ENCODE peak calls at places on chromosomes 2 and 18, in ten cellular contexts. Z is right atrium auricular region, S is fibroblast of the aortic adventitia, A is esophagus muscularis mucosa, H is neural progenitor cell, O is brain microvascular endothelial cell, E is AG04450, B is pancreas, P is RWPE1, F is left ventricle myocardium inferior. W is an unnamed sample.

GRCh38 chr2:205188516-205189138 is 493.7 kb upstream of the NRP2 start:
- DNase-seq in B (peak), O (peak), A (no peak), Z (peak), E (peak), S (peak), H (peak), P (no peak), F (peak), W (no peak)

GRCh38 chr2:212284166-212284565 is 254.4 kb downstream of the ERBB4 start:
- DNase-seq in S (no peak), O (no peak), B (no peak), H (peak), A (no peak), Z (no peak), P (no peak), F (no peak), E (no peak), W (no peak)

GRCh38 chr2:222844323-222844722 is 16.5 kb upstream of the ACSL3 start:
- DNase-seq in F (no peak), H (no peak), S (peak), B (no peak), A (no peak), Z (no peak), P (peak), O (peak), E (peak), W (no peak)

GRCh38 chr2:1937066-1937465 is 192.8 kb upstream of the PXDN start:
- DNase-seq in P (no peak), B (no peak), S (no peak), H (no peak), O (no peak), F (no peak), A (no peak), E (no peak), Z (peak), W (no peak)

GRCh38 chr18:25077933-25078707 is 273.8 kb downstream of the ZNF521 start:
- DNase-seq in O (no peak), Z (no peak), H (peak), A (no peak), S (no peak), P (no peak), B (no peak), F (no peak), E (no peak), W (no peak)

GRCh38 chr18:34971313-34971712 is 69.9 kb upstream of the MAPRE2 start:
- DNase-seq in Z (no peak), A (no peak), O (peak), B (no peak), P (peak), F (no peak), E (no peak), H (no peak), S (no peak), W (no peak)

GRCh38 chr2:131105950-131106801 is 1.0 kb downstream of the PLEKHB2 start:
- DNase-seq in P (peak), A (no peak), H (peak), O (peak), B (peak), E (no peak), Z (peak), S (peak), F (no peak), W (no peak)

GRCh38 chr2:234747833-234748559 is 203.8 kb upstream of the SH3BP4 start:
- DNase-seq in E (no peak), B (no peak), P (no peak), F (no peak), H (no peak), Z (no peak), A (peak), O (no peak), S (no peak), W (no peak)

GRCh38 chr2:234496835-234497591 is at the start of gene ARL4C:
- DNase-seq in E (no peak), F (peak), O (peak), P (peak), B (peak), Z (no peak), A (no peak), S (peak), H (peak), W (peak)

GRCh38 chr2:179355881-179356280 is 91.2 kb upstream of the SESTD1 start:
- DNase-seq in B (no peak), O (no peak), F (no peak), A (no peak), S (peak), P (no peak), H (no peak), Z (no peak), E (no peak), W (no peak)

GRCh38 chr2:130724455-130724854 is 4.4 kb upstream of the GPR148 start:
- DNase-seq in Z (no peak), S (no peak), P (no peak), B (no peak), O (no peak), H (no peak), E (no peak), A (peak), F (no peak), W (no peak)

GRCh38 chr2:99066075-99066557 is 75.4 kb upstream of the C2orf15 start:
- DNase-seq in S (peak), E (peak), F (no peak), P (peak), Z (no peak), B (peak), O (peak), A (no peak), H (peak), W (no peak)

GRCh38 chr18:13264986-13265900 is 46.7 kb downstream of the LDLRAD4 start:
- DNase-seq in S (no peak), H (no peak), E (no peak), A (no peak), P (no peak), Z (peak), F (no peak), B (no peak), O (no peak), W (peak)

GRCh38 chr2:223285505-223286265 is 233.7 kb downstream of the KCNE4 start:
- DNase-seq in E (no peak), Z (no peak), A (no peak), F (no peak), O (no peak), H (no peak), P (no peak), S (no peak), B (no peak), W (no peak)

GRCh38 chr2:216362730-216363129 is 9.6 kb downstream of the MARCHF4 start:
- DNase-seq in S (peak), E (peak), P (peak), O (peak), Z (no peak), H (no peak), A (no peak), F (no peak), B (peak), W (no peak)

GRCh38 chr18:45688834-45689233 is 35.1 kb upstream of the SLC14A1 start:
- DNase-seq in H (no peak), F (no peak), B (no peak), P (no peak), Z (no peak), S (no peak), O (peak), A (no peak), E (no peak), W (no peak)

GRCh38 chr2:188695953-188696352 is 278.2 kb upstream of the COL3A1 start:
- DNase-seq in O (peak), H (no peak), S (peak), Z (no peak), F (no peak), E (peak), A (no peak), B (no peak), P (no peak), W (no peak)

GRCh38 chr2:100906131-100906530 is 86.2 kb downstream of the NPAS2 start:
- DNase-seq in H (no peak), O (no peak), F (no peak), Z (no peak), A (no peak), P (no peak), B (no peak), S (no peak), E (no peak), W (no peak)

GRCh38 chr2:100900156-100900795 is 80.3 kb downstream of the NPAS2 start:
- DNase-seq in S (no peak), O (no peak), E (no peak), P (no peak), Z (no peak), F (no peak), B (no peak), A (no peak), H (no peak), W (no peak)

GRCh38 chr2:100905132-100905805 is 85.3 kb downstream of the NPAS2 start:
- DNase-seq in H (no peak), S (no peak), B (no peak), F (no peak), O (no peak), Z (no peak), P (no peak), E (no peak), A (no peak), W (no peak)

GRCh38 chr2:100903534-100904258 is 83.8 kb downstream of the NPAS2 start:
- DNase-seq in F (no peak), O (no peak), P (peak), E (no peak), B (no peak), S (no peak), Z (peak), H (peak), A (no peak), W (no peak)

GRCh38 chr2:100902833-100903405 is 83.0 kb downstream of the NPAS2 start:
- DNase-seq in O (peak), S (peak), F (no peak), H (no peak), E (peak), A (no peak), B (no peak), Z (peak), P (peak), W (peak)
- TF ChIP-seq CTCF in O (peak), S (peak), F (no peak), H (no peak), E (peak), A (no peak), B (no peak), Z (no peak), P (no peak), W (peak)

DNA sequence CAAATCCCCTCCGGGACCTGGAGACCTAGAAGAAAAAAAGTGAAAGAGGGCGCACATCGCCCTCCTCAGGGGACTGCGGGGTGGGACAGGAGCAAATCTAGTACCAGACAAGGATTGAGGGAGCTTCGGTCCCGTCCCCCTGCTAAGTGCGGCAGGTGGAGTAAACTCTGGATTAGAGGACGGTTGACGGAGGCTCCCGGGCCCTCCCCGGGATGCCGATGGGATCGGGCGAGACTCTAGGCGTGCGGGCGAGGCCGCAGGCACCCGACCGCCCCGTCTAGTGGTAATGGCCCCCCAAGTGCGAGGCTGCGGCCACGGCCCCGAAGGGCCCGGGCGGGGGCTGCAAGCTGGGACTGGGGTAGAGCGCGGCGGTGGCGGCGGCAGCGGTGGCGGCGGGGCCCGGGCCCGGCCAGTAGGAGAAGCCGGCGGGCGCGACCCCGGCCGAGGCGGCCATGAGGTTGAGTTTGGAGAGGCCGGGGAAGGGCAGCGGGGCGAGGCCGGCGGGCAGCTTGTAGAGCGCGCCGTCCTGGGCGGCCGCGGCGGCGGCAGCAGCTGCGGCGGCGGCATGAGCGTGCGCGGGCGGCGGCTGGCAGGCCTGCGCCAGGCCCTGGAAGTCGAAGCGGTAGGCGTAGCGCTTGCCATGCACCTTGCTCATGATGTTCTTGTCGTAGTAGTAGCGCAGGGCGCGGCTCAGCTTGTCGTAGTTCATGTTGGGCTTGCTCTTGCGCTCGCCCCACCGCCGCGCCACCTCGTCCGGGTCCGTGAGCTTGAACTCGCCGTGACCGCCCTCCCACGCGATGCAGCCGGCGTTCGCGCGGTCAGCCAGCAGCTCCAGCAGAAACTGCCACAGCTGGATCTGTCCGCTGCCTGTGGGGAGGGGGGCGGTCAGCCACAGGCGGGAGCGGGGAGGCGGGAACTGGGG is 3.3 kb downstream of the FEV start:
- DNase-seq in F (no peak), Z (no peak), E (no peak), S (no peak), A (no peak), P (no peak), H (peak), B (no peak), O (no peak), W (peak)
- TF ChIP-seq CTCF in F (no peak), Z (no peak), E (peak), S (no peak), A (no peak), P (no peak), H (peak), B (no peak), O (peak), W (no peak)

GRCh38 chr2:133885847-133886246 is 317.6 kb upstream of the NCKAP5 start:
- DNase-seq in Z (no peak), O (no peak), F (no peak), H (no peak), A (peak), S (no peak), P (peak), E (no peak), B (no peak), W (peak)

GRCh38 chr2:133886735-133887675 is 318.7 kb upstream of the NCKAP5 start:
- DNase-seq in A (peak), E (peak), B (peak), H (peak), S (peak), P (peak), O (peak), Z (peak), F (peak), W (peak)

GRCh38 chr2:133888107-133888506 is 319.8 kb upstream of the NCKAP5 start:
- DNase-seq in F (no peak), P (no peak), H (no peak), E (no peak), O (no peak), S (no peak), A (peak), B (no peak), Z (no peak), W (peak)

GRCh38 chr2:133887676-133888040 is 319.4 kb upstream of the NCKAP5 start:
- DNase-seq in H (no peak), F (no peak), E (no peak), O (no peak), Z (no peak), B (no peak), A (no peak), S (no peak), P (no peak), W (peak)

GRCh38 chr2:133884739-133885381 is 316.6 kb upstream of the NCKAP5 start:
- DNase-seq in F (no peak), O (peak), P (no peak), S (peak), H (no peak), E (no peak), B (no peak), Z (no peak), A (no peak), W (peak)
- TF ChIP-seq CTCF in F (peak), O (peak), P (no peak), S (peak), H (peak), E (peak), B (no peak), Z (no peak), A (no peak), W (peak)

DNA sequence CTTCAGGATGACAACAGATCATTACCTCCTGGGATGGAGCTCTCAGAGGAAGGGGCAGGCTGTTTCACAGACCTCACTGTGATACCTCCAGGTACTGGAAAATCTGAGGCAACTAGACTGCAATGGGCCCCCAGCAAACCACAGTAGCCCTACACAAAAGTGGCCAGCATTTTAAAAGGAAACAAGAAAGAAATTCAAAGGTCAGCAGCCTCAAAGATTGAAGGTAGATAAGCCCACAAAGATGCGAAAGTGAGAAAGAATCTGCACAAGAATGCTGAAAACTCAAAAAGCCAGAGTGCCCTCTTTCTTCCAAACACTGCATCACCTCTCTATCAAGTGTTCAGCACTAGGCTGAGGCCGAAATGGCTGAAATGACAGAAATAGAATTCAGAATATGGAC is 499.5 kb upstream of the CHAC2 start:
- DNase-seq in A (no peak), H (peak), F (no peak), O (no peak), S (no peak), P (no peak), Z (no peak), B (no peak), E (no peak), W (no peak)
- TF ChIP-seq CTCF in A (no peak), H (peak), F (peak), O (no peak), S (no peak), P (no peak), Z (no peak), B (no peak), E (peak), W (peak)

GRCh38 chr18:47262397-47263196 is 11.1 kb upstream of the SKOR2 start:
- DNase-seq in A (no peak), E (no peak), H (peak), F (no peak), Z (no peak), S (no peak), P (no peak), O (no peak), B (no peak), W (no peak)

GRCh38 chr18:47261902-47262301 is 10.4 kb upstream of the SKOR2 start:
- DNase-seq in F (no peak), E (no peak), B (no peak), Z (no peak), O (no peak), P (no peak), A (no peak), H (peak), S (no peak), W (no peak)

GRCh38 chr18:47263828-47264314 is 12.4 kb upstream of the SKOR2 start:
- DNase-seq in Z (no peak), O (no peak), S (no peak), P (no peak), F (no peak), E (no peak), B (no peak), A (no peak), H (peak), W (no peak)

GRCh38 chr18:47265197-47265596 is 13.7 kb upstream of the SKOR2 start:
- DNase-seq in S (peak), P (no peak), B (no peak), A (no peak), Z (no peak), E (no peak), H (no peak), F (no peak), O (no peak), W (no peak)

GRCh38 chr18:47263197-47263827 is 11.9 kb upstream of the SKOR2 start:
- DNase-seq in A (no peak), E (no peak), H (peak), Z (no peak), B (no peak), F (no peak), S (no peak), P (no peak), O (no peak), W (no peak)
- TF ChIP-seq CTCF in A (no peak), E (no peak), H (peak), Z (no peak), B (no peak), F (no peak), S (peak), P (no peak), O (peak), W (no peak)

GRCh38 chr18:78448106-78448505 is 531.5 kb upstream of the SALL3 start:
- DNase-seq in P (no peak), B (no peak), A (no peak), E (no peak), Z (no peak), F (no peak), O (no peak), S (no peak), H (no peak), W (no peak)
- TF ChIP-seq CTCF in P (peak), B (no peak), A (no peak), E (no peak), Z (no peak), F (no peak), O (no peak), S (no peak), H (peak), W (no peak)

DNA sequence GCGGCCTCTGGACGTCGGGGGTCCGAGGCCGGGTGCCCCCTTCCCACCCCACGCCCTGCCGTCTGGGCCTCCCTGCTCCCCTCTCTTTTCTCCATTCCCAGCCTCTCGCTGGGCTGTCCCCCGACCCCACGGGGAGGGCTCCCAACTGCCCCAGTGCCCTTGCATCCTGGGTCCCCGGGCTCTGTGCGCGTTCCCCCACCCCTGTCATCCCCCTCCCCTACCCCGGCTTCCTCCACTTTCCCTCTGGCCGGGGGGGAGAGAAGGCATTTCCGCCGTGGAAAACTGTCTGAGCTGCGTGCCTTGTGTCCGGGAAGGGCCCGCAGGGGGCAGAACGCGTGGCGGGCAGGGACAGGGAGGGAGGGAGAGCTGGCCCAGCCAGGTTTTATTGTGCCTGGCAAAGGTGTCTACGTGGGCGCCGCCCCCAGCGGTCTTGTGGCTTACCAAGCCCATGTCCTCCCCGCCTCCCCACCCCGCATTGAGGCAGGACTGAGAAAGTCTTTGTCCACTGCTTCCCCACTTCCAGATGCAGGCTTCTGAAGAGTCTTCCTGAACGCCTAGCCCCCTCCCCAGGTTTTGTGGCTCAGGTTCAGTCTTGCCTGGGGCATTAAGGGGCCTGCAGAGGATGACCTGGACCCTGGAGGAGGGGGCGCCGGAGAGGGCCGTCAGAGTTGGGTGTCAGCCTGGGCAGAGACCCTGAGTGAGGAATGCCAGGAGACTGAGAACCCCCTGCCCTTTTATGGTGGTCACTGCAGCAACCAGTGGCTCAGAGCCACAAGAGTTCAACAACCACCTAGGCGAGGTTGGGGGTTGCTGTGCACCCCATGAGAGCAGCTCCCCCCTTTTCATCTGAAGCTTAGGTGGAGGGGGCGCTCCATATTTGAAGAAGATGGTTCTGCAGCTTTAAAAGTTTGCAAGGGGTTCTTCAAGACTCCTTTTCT is 1.3 kb downstream of the ITM2C start:
- DNase-seq in F (no peak), S (no peak), O (no peak), P (no peak), H (peak), E (no peak), A (no peak), B (peak), Z (no peak), W (peak)
- TF ChIP-seq CTCF in F (no peak), S (no peak), O (peak), P (no peak), H (peak), E (peak), A (peak), B (no peak), Z (no peak), W (no peak)